ENCODE peak calls at places on chromosomes 2 and 18, in five cellular contexts. D is tibial artery, T is PC-9, U is heart left ventricle, F is MM.1S. R is an unnamed sample. For H3K36me3 and H3K4me1, the result is how much of the 10 kb centered on the place peaks cover.

GRCh38 chr2:1767939-1768691 is 23.8 kb upstream of the PXDN start:
- DNase-seq in D (no peak), T (no peak), U (no peak), F (no peak), R (no peak)

GRCh38 chr2:37302701-37303252 is 21.9 kb downstream of the PRKD3 start:
- DNase-seq in D (no peak), T (no peak), U (no peak), F (peak), R (no peak)

GRCh38 chr2:70143314-70144150 is 47.3 kb downstream of the C2orf42 start:
- DNase-seq in D (peak), T (peak), U (no peak), F (peak), R (peak)

GRCh38 chr2:234500394-234501006 is 3.6 kb upstream of the ARL4C start:
- DNase-seq in D (peak), T (peak), U (no peak), F (peak), R (peak)

GRCh38 chr2:133200684-133201421 is 367.4 kb downstream of the NCKAP5 start:
- DNase-seq in D (no peak), T (no peak), U (no peak), F (no peak), R (no peak)

GRCh38 chr2:28447943-28448737 is 47.7 kb upstream of the PLB1 start:
- DNase-seq in D (no peak), T (peak), U (no peak), F (no peak), R (no peak)

GRCh38 chr18:26545335-26545734 is 3.0 kb downstream of the KCTD1 start:
- DNase-seq in D (no peak), T (peak), U (no peak), F (no peak), R (no peak)

GRCh38 chr18:25123438-25124225 is 228.3 kb downstream of the ZNF521 start:
- DNase-seq in D (no peak), T (no peak), U (no peak), F (no peak), R (no peak)

GRCh38 chr2:155965415-155966070 is 367.0 kb downstream of the NR4A2 start:
- DNase-seq in D (no peak), T (no peak), U (no peak), F (no peak), R (no peak)

GRCh38 chr2:18545384-18545783 is 15.1 kb downstream of the RDH14 start:
- DNase-seq in D (no peak), T (no peak), U (no peak), F (no peak), R (no peak)

GRCh38 chr2:98932164-98932563 is 3.9 kb downstream of the CRACDL start:
- DNase-seq in D (no peak), T (no peak), U (no peak), F (no peak), R (no peak)

GRCh38 chr18:2180586-2180985 is 390.7 kb downstream of the METTL4 start:
- DNase-seq in D (no peak), T (peak), U (no peak), F (no peak), R (no peak)

GRCh38 chr2:84646514-84646913 is 130.2 kb downstream of the DNAH6 start:
- DNase-seq in D (no peak), T (no peak), U (no peak), F (no peak), R (no peak)

GRCh38 chr2:11669454-11670291 is at the start of gene NTSR2:
- DNase-seq in D (no peak), T (no peak), U (peak), F (no peak), R (no peak)

DNA sequence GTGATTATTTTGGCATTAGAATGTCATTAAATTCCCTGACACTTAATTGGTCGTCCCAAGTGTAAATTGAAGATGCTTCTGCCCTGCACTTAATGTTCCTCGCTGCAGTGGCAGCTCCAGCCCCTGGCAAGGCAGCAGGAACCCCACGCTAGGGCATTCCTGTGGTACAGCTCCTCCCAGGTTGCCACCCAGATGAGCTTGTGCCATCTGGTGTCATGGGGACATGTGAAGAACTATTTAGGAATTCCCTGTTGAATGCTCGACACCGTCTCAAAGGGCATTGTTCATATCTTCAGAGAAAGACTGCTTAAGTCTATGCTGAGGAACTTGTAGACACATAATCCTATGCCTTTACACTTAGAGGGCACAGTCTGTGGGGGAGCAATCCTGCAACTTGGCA is 38.9 kb downstream of the BCL2L11 start:
- DNase-seq in D (no peak), T (no peak), U (no peak), F (no peak), R (no peak)
- H3K36me3 ChIP-seq in D (under half), T (under half), U (under half), F (under half), R (under half)

DNA sequence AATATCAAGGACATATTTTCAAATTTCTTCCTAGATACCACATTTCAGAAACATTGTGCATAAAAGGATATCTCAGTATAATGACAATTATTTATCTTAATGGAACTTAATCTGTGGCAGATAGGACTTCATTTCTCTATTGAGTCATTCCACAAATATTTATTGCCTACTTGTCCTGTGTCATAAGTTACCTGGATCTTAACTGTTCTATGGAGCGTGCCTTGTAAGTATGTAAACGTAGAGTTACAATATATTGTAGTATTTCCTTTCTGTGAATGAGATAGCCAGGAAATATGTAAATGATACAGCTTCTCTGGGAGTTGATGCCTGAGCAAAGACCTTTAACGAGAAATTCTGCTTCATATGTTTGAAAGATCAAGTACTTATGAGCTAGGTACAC is 2.5 kb downstream of the AGFG1 start:
- DNase-seq in D (no peak), T (peak), U (no peak), F (no peak), R (no peak)
- H3K4me3 ChIP-seq in D (peak), T (peak), U (no peak), F (no peak), R (no peak)

DNA sequence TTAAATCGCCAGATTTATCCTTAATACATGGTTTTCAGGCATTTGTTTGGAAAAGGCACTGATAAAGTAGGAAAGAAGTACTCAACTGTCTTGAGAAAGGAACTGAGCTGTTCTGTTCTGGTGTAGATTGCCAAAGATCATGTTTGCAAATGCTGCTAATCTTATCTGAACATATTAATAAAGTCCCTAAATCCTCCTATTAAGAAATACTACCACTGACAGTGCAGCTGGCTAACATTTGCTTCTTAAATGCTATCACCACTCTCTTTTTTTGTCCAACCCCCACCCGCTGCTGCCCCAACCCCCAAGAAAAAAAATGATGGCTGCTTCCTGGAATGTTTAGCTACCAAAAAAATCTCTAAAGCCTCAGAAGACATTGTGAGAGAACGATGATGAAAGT is 130.7 kb downstream of the CCBE1 start:
- DNase-seq in D (no peak), T (no peak), U (no peak), F (no peak), R (no peak)
- H3K4me1 ChIP-seq in D (under half), T (under half), U (under half), F (under half), R (under half)

GRCh38 chr2:9127316-9127715 is 79.3 kb upstream of the ASAP2 start:
- DNase-seq in D (no peak), T (peak), U (no peak), F (no peak), R (no peak)
- H3K36me3 ChIP-seq in D (under half), T (under half), U (under half), F (under half), R (under half)

DNA sequence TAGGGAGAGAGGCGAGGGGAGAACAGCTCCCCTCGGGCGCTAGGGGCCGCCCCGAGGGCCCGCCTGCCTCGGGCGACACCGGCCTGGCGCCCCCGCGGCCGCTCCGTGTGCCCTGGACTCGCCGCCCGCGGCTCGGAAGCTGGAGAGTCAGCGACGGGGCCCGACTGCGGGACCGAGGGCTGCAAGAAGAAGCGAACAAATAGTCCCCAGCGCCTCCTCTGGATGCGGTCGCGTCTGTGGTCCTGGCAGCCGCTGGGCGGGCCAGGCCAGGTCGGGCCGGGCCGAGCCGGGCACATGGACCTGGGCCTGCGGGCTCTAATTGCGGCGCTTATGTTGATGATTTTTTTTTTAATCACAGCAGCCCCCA is 270 bp upstream of the HOXD9 start:
- DNase-seq in D (no peak), T (no peak), U (no peak), F (no peak), R (no peak)
- H3K4me3 ChIP-seq in D (peak), T (no peak), U (peak), F (no peak), R (no peak)

DNA sequence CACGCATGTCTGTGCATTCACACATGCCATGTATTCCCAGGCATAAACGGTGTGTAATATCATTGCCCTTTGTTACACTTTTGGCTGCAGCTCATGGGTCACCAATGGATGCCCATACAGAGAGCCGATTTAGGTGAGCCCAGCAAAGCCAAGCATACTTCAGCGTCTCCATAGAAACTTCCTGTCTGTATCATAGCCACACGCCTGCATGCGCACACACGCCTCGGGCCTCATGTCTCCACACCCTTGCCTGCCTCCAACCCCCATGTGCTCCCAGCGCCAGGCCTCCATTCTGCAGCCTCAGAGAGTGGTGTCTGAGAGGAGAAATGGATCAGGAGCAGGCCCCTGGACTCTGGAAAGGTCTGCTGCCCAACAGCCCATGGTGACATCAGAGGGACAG is 33.5 kb upstream of the SELENOI start:
- DNase-seq in D (no peak), T (no peak), U (no peak), F (no peak), R (no peak)
- H3K4me1 ChIP-seq in D (under half), T (under half), U (under half), F (under half), R (under half)

GRCh38 chr2:222646008-222646407 is 9.9 kb downstream of the FARSB start:
- DNase-seq in D (no peak), T (no peak), U (no peak), F (no peak), R (no peak)

GRCh38 chr2:222637072-222637471 is 18.8 kb downstream of the FARSB start:
- DNase-seq in D (no peak), T (no peak), U (no peak), F (no peak), R (no peak)

GRCh38 chr2:222643134-222643533 is 12.8 kb downstream of the FARSB start:
- DNase-seq in D (no peak), T (no peak), U (no peak), F (no peak), R (no peak)

GRCh38 chr2:222641336-222641735 is 14.6 kb downstream of the FARSB start:
- DNase-seq in D (no peak), T (no peak), U (no peak), F (no peak), R (no peak)
- H3K36me3 ChIP-seq in D (under half), T (half or more), U (under half), F (under half), R (under half)

GRCh38 chr2:176081451-176081992 is 2.2 kb downstream of the EVX2 start:
- DNase-seq in D (no peak), T (no peak), U (no peak), F (no peak), R (no peak)

GRCh38 chr2:176079285-176079830 is 4.4 kb downstream of the EVX2 start:
- DNase-seq in D (no peak), T (no peak), U (no peak), F (no peak), R (no peak)

GRCh38 chr2:176080540-176081355 is 3.0 kb downstream of the EVX2 start:
- DNase-seq in D (no peak), T (no peak), U (peak), F (no peak), R (no peak)

GRCh38 chr2:176078440-176079284 is 5.1 kb downstream of the EVX2 start:
- DNase-seq in D (no peak), T (no peak), U (no peak), F (no peak), R (no peak)

DNA sequence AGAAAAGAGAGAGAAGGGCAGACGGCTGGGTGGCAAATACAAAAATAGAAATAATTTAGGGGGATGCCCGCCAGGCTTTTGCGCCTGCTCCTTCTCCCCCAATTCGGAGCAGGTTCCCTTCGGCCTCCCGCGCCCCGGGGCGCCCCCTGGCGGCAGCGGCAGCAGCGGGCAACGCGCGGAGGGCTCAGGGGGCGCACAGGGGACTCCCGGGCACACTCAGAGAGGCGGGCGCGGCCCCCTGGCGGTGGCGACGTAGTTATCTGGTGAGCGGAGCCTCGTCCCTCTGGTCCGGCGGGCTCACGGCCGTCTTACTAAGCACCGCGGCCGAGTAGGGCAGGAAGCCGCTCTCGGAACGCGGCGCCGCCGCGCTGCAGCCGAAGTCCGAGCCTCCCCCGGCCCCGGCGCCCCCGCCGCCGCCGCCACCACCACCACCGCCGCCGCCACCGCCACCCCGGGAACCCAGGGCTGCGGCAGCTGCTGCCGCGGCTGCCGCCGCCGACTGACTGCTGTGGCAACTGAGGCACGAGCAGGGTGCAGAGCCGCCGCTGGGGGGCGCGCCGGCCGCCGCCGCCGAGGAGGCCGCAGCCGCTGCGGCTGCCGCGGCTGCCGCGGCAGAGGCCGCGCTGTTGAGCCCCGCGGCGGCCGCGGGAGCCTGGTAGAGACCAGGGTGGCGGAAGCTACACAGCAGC is 3.8 kb downstream of the EVX2 start:
- DNase-seq in D (no peak), T (no peak), U (peak), F (no peak), R (no peak)
- H3K4me3 ChIP-seq in D (peak), T (no peak), U (no peak), F (no peak), R (no peak)

GRCh38 chr2:20034821-20035220 is 16.6 kb downstream of the LAPTM4A start:
- DNase-seq in D (no peak), T (no peak), U (no peak), F (no peak), R (no peak)

GRCh38 chr2:20030224-20030623 is 17.8 kb upstream of the MATN3 start:
- DNase-seq in D (no peak), T (no peak), U (no peak), F (no peak), R (no peak)

GRCh38 chr2:20034218-20034617 is 17.2 kb downstream of the LAPTM4A start:
- DNase-seq in D (no peak), T (no peak), U (no peak), F (no peak), R (no peak)

GRCh38 chr2:20035961-20036666 is 15.3 kb downstream of the LAPTM4A start:
- DNase-seq in D (no peak), T (no peak), U (no peak), F (no peak), R (no peak)

GRCh38 chr2:20033341-20033740 is 18.1 kb downstream of the LAPTM4A start:
- DNase-seq in D (no peak), T (no peak), U (no peak), F (no peak), R (no peak)
- H3K4me1 ChIP-seq in D (under half), T (under half), U (under half), F (under half), R (under half)